ENCODE peak calls at places on chromosomes 2 and 18, in four cellular contexts. One of them, this sample, is unnamed.

GRCh38 chr2:220044383-220044782 is 417.0 kb downstream of the SLC4A3 start:
- DNase-seq in thyroid gland: no peak
- DNase-seq in choroid plexus epithelial cell: no peak
- DNase-seq in transverse colon: no peak
- DNase-seq in this sample: no peak

GRCh38 chr2:63764630-63765029 is 77.1 kb upstream of the UGP2 start:
- DNase-seq in thyroid gland: no peak
- DNase-seq in choroid plexus epithelial cell: no peak
- DNase-seq in transverse colon: no peak
- DNase-seq in this sample: peak; percentile 66

GRCh38 chr2:55490554-55490953 is 29.0 kb upstream of the CFAP36 start:
- DNase-seq in choroid plexus epithelial cell: peak; percentile 93
- DNase-seq in transverse colon: peak; percentile 11
- DNase-seq in thyroid gland: peak; percentile 61
- DNase-seq in this sample: peak; percentile 89

GRCh38 chr2:196331816-196332215 is 160.4 kb upstream of the STK17B start:
- DNase-seq in transverse colon: no peak
- DNase-seq in thyroid gland: no peak
- DNase-seq in choroid plexus epithelial cell: no peak
- DNase-seq in this sample: peak; percentile 61

GRCh38 chr2:64750817-64751285 is 97.1 kb upstream of the SERTAD2 start:
- DNase-seq in choroid plexus epithelial cell: peak; percentile 100
- DNase-seq in transverse colon: peak; percentile 99
- DNase-seq in thyroid gland: peak; percentile 99
- DNase-seq in this sample: peak; percentile 99

GRCh38 chr2:240959941-240960308 is 38.5 kb upstream of the SNED1 start:
- DNase-seq in thyroid gland: no peak
- DNase-seq in choroid plexus epithelial cell: no peak
- DNase-seq in transverse colon: no peak
- DNase-seq in this sample: no peak

GRCh38 chr2:197348721-197349337 is 38.2 kb upstream of the ANKRD44 start:
- DNase-seq in choroid plexus epithelial cell: no peak
- DNase-seq in thyroid gland: no peak
- DNase-seq in transverse colon: no peak
- DNase-seq in this sample: no peak

GRCh38 chr2:112879491-112880041 is 31.4 kb upstream of the IL37 start:
- DNase-seq in thyroid gland: no peak
- DNase-seq in transverse colon: no peak
- DNase-seq in choroid plexus epithelial cell: no peak
- DNase-seq in this sample: no peak

GRCh38 chr2:220432645-220433044 is 805.2 kb downstream of the SLC4A3 start:
- DNase-seq in transverse colon: no peak
- DNase-seq in choroid plexus epithelial cell: no peak
- DNase-seq in thyroid gland: no peak
- DNase-seq in this sample: no peak

GRCh38 chr18:57841568-57841967 is 38.5 kb upstream of the ATP8B1 start:
- DNase-seq in choroid plexus epithelial cell: no peak
- DNase-seq in transverse colon: no peak
- DNase-seq in thyroid gland: no peak
- DNase-seq in this sample: no peak

GRCh38 chr2:143954208-143954607 is 565.7 kb downstream of the ZEB2 start:
- DNase-seq in choroid plexus epithelial cell: peak; percentile 42
- DNase-seq in transverse colon: no peak
- DNase-seq in thyroid gland: no peak
- DNase-seq in this sample: peak; percentile 55

GRCh38 chr2:176999331-176999730 is 213.3 kb upstream of the HNRNPA3 start:
- DNase-seq in choroid plexus epithelial cell: peak; percentile 14
- DNase-seq in transverse colon: no peak
- DNase-seq in thyroid gland: peak; percentile 22
- DNase-seq in this sample: peak; percentile 98

GRCh38 chr18:45399643-45400042 is 215.6 kb upstream of the SLC14A2 start:
- DNase-seq in transverse colon: no peak
- DNase-seq in choroid plexus epithelial cell: no peak
- DNase-seq in thyroid gland: no peak
- DNase-seq in this sample: no peak

GRCh38 chr2:10352361-10352760 is 49.7 kb downstream of the HPCAL1 start:
- DNase-seq in thyroid gland: no peak
- DNase-seq in transverse colon: no peak
- DNase-seq in choroid plexus epithelial cell: no peak
- DNase-seq in this sample: no peak

DNA sequence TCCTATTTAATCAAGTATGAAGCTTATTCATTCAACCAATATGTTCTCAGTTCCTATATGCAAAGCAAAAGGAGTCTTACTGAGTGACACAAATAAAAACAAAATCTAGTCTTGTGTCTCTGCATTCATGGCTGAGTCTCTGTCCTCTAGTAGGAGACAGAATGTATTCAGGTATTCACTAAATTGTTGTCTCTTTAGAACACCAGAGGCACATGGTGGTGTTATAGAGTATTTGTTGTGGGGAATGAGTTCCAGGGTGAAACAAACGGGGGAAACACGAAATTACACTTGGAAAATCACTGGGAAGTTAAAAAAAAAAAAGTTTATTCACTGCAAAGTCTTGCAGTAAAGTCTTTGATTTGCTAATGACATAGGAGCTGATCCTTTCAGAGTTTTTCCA is 131.7 kb upstream of the FSHR start:
- DNase-seq in thyroid gland: no peak
- DNase-seq in transverse colon: no peak
- DNase-seq in choroid plexus epithelial cell: no peak
- DNase-seq in this sample: no peak
- TF ChIP-seq CTCF in thyroid gland: no peak
- TF ChIP-seq CTCF in transverse colon: no peak
- TF ChIP-seq CTCF in choroid plexus epithelial cell: no peak
- TF ChIP-seq CTCF in this sample: no peak

DNA sequence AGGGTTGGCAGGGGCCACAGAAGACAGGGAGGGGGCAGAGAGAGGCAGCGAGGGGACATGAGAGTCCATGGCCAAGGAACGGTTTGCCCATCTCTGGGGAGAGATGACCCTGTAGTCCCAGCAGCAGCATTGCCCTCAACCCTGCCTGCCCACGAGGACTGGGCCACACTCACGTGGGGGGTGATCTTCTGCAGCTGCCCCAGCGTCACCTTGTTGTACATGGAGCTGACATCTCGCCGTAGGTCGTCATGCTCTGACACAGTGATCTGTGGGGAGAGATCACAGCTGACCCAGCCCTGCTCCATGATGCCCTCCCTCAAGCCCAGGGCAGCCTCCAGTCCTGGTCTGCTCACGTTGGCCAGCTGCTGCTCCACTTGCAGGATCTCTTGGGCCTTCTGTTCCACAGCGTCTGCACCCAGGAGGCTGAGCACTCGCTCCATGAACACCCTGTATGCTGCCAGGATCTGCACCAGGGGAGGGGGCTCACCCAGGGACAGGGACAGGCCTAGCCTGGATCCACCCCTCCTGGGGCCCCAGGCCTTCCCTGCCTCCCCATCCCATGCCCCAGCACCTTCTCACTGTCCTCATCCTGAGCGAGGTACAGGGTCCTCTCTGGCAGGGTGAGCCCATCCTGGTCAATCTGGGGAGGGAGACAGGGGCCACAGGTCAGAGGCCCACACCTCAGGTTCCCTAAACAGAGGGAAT is 2.9 kb downstream of the ECEL1 start:
- DNase-seq in transverse colon: no peak
- DNase-seq in choroid plexus epithelial cell: no peak
- DNase-seq in thyroid gland: no peak
- DNase-seq in this sample: no peak
- H3K4me3 ChIP-seq in transverse colon: no peak overlapping the region
- H3K4me3 ChIP-seq in choroid plexus epithelial cell: no peak overlapping the region
- H3K4me3 ChIP-seq in thyroid gland: no peak overlapping the region
- H3K4me3 ChIP-seq in this sample: no peak overlapping the region

GRCh38 chr2:207748993-207749392 is 20.7 kb downstream of the FZD5 start:
- DNase-seq in choroid plexus epithelial cell: no peak
- DNase-seq in thyroid gland: no peak
- DNase-seq in transverse colon: no peak
- DNase-seq in this sample: no peak

GRCh38 chr2:207747653-207748560 is 21.8 kb downstream of the FZD5 start:
- DNase-seq in transverse colon: no peak
- DNase-seq in choroid plexus epithelial cell: peak; percentile 83
- DNase-seq in thyroid gland: peak; percentile 86
- DNase-seq in this sample: no peak

GRCh38 chr2:207750876-207751275 is 18.8 kb downstream of the FZD5 start:
- DNase-seq in choroid plexus epithelial cell: no peak
- DNase-seq in transverse colon: no peak
- DNase-seq in thyroid gland: no peak
- DNase-seq in this sample: no peak

GRCh38 chr2:207749873-207750272 is 19.8 kb downstream of the FZD5 start:
- DNase-seq in choroid plexus epithelial cell: peak; percentile 70
- DNase-seq in transverse colon: no peak
- DNase-seq in thyroid gland: no peak
- DNase-seq in this sample: no peak

GRCh38 chr2:207750315-207750714 is 19.4 kb downstream of the FZD5 start:
- DNase-seq in choroid plexus epithelial cell: no peak
- DNase-seq in thyroid gland: no peak
- DNase-seq in transverse colon: no peak
- DNase-seq in this sample: no peak
- TF ChIP-seq CTCF in choroid plexus epithelial cell: no peak
- TF ChIP-seq CTCF in thyroid gland: no peak
- TF ChIP-seq CTCF in transverse colon: no peak
- TF ChIP-seq CTCF in this sample: no peak

GRCh38 chr2:199660167-199660566 is 190.8 kb downstream of the FTCDNL1 start:
- DNase-seq in choroid plexus epithelial cell: no peak
- DNase-seq in transverse colon: no peak
- DNase-seq in thyroid gland: no peak
- DNase-seq in this sample: no peak
- H3K4me3 ChIP-seq in choroid plexus epithelial cell: no peak overlapping the region
- H3K4me3 ChIP-seq in transverse colon: no peak overlapping the region
- H3K4me3 ChIP-seq in thyroid gland: no peak overlapping the region
- H3K4me3 ChIP-seq in this sample: no peak overlapping the region

GRCh38 chr2:68775272-68775847 is 40.7 kb downstream of the ARHGAP25 start:
- DNase-seq in transverse colon: no peak
- DNase-seq in thyroid gland: no peak
- DNase-seq in choroid plexus epithelial cell: no peak
- DNase-seq in this sample: no peak

GRCh38 chr2:68779595-68779994 is 45.0 kb downstream of the ARHGAP25 start:
- DNase-seq in choroid plexus epithelial cell: no peak
- DNase-seq in thyroid gland: no peak
- DNase-seq in transverse colon: no peak
- DNase-seq in this sample: no peak

GRCh38 chr2:68772109-68772508 is 37.5 kb downstream of the ARHGAP25 start:
- DNase-seq in choroid plexus epithelial cell: no peak
- DNase-seq in transverse colon: no peak
- DNase-seq in thyroid gland: no peak
- DNase-seq in this sample: no peak

GRCh38 chr2:68774569-68775271 is 40.1 kb downstream of the ARHGAP25 start:
- DNase-seq in thyroid gland: peak; percentile 37
- DNase-seq in transverse colon: peak; percentile 80
- DNase-seq in choroid plexus epithelial cell: no peak
- DNase-seq in this sample: peak; percentile 21

DNA sequence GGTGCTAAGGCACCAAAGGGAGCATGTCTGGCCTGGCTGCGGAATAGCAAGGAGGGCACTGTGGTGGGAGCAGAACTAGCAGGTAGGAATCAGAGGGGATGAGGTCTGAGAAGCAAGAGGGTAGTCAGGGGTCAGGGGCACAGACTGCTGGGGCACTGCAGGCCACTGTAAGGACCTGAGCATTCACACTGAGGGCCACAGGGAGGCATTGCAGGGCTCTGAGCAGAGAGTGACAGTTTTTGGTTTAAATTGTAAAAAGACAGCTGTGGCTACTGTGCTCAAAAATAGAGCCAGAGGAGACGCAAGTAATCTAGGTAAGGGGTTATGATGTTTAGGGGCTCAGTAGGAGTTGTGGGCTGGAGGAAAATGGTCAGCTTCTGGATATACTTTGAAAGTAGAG is 41.5 kb downstream of the ARHGAP25 start:
- DNase-seq in choroid plexus epithelial cell: no peak
- DNase-seq in thyroid gland: no peak
- DNase-seq in transverse colon: no peak
- DNase-seq in this sample: no peak
- TF ChIP-seq CTCF in choroid plexus epithelial cell: peak; percentile 16
- TF ChIP-seq CTCF in thyroid gland: no peak
- TF ChIP-seq CTCF in transverse colon: no peak
- TF ChIP-seq CTCF in this sample: no peak

DNA sequence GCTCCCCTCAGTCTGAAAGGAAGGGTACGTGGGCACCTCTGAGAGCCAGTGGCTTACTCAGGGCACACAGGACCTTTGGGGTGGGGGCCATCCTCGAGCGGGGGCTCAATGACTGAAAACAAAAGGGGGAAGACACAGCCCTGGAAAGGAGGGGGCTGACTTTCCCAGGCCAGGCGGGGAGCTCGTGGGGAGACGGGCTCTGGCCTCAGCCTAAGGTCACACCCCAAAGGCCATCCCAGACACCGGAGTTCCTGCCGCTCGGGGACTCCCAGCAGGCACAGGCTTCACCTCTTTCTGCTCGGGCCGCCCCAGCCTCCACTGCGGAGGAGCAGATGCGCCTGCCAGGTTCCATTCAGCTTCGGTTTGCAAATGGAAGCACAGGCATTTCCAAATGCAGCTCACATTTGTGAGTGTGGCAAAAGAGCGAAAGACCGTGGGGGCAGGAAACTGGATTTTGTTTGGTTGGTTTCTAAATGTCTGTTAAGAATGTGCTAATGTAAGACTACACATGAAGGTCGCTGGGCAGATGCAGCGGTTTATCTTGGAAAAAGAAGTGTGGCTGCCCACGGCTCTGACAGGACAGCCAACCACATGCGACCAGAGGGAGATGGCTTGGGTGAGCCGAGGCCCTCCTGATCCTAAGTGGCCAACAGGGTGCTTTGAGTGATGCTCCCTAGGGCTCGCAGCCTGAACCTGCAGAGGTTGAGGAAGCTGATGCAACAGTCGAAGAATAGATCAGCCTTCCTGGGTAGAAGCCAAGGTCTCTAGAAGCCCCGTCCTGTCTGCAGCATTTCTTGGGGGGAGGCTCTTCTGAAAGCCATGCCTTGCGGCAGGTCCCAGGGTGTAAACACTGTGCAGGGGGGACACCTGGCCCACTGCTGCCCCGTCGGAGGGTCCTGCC is 136.6 kb downstream of the HDAC4 start:
- DNase-seq in choroid plexus epithelial cell: peak; percentile 84
- DNase-seq in transverse colon: peak; percentile 11
- DNase-seq in thyroid gland: no peak
- DNase-seq in this sample: peak; percentile 74
- H3K4me3 ChIP-seq in choroid plexus epithelial cell: no peak overlapping the region
- H3K4me3 ChIP-seq in transverse colon: no peak overlapping the region
- H3K4me3 ChIP-seq in thyroid gland: no peak overlapping the region
- H3K4me3 ChIP-seq in this sample: no peak overlapping the region

DNA sequence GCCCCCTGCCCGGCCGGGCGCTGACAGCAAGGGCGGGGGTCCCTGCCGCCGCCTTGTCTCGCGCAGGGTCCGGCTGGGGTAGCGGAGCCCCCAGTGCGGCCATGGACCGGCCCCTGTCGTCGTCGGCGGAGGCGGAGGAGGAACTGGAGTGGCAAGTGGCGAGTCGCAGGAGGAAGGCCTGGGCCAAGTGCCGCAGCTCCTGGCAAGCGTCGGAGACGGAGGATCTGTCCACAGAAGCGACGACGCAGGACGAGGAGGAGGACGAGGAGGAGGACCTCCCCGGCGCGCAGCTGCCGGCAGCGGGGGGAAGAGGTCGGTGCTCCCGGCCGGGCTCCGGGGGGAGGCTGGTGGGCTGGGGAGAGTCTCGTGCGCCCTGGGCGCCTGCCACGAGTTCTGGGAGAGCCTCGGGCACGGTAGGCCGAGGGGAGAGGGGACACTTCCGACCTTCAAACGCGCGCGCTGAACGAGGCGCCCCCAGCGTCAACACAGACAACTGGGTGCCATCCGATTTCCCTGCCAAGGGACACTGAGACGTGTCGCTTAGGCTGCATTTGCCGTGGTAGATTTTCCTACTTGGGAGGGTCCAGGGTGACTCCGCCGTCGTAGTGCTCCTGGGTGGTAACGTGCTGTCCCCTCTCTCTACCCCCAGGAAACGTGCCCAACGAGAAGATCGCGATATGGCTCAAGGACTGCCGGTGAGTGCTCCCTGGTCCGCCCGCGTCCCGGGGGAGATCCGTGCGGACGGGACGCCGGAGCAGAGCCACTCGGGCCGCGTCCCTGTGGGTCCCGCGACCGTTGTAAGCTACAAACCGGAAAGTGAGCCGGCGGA is 650 bp downstream of the ITPRID2 start:
- DNase-seq in thyroid gland: peak; percentile 71
- DNase-seq in choroid plexus epithelial cell: peak; percentile 52
- DNase-seq in transverse colon: peak; percentile 71
- DNase-seq in this sample: peak; percentile 45
- TF ChIP-seq CTCF in thyroid gland: no peak
- TF ChIP-seq CTCF in choroid plexus epithelial cell: no peak
- TF ChIP-seq CTCF in transverse colon: peak; percentile 33
- TF ChIP-seq CTCF in this sample: peak; percentile 2

This sample was measured in fibroblast of mammary gland.